ENCODE peak calls at places on chromosomes 12 and 14, in ten cellular contexts. W, R, Y, J, Q, D, G, E, F and U are unnamed samples.

GRCh38 chr14:37709419-37710195 is 114.2 kb downstream of the TTC6 start:
- DNase-seq in F (no peak), Y (no peak), G (peak), W (no peak), Q (no peak), J (no peak), E (no peak), D (no peak), R (no peak), U (no peak)

GRCh38 chr12:3000548-3001275 is 41.5 kb downstream of the TEAD4 start:
- DNase-seq in J (no peak), E (no peak), Y (no peak), Q (no peak), G (no peak), D (no peak), W (no peak), R (no peak), F (peak), U (no peak)

GRCh38 chr12:20629414-20630156 is 65.5 kb upstream of the SLCO1C1 start:
- DNase-seq in W (no peak), Y (no peak), R (no peak), J (peak), F (peak), G (peak), D (peak), E (no peak), Q (peak), U (no peak)

GRCh38 chr12:6039894-6040601 is 84.4 kb downstream of the VWF start:
- DNase-seq in G (peak), E (peak), F (peak), W (peak), J (no peak), R (peak), Q (peak), D (peak), Y (peak), U (peak)

GRCh38 chr14:102209224-102209966 is 69.7 kb downstream of the WDR20 start:
- DNase-seq in G (peak), R (no peak), F (peak), Y (no peak), J (no peak), Q (no peak), W (no peak), E (no peak), D (peak), U (no peak)

GRCh38 chr12:6228535-6229223 is 28.5 kb downstream of the CD9 start:
- DNase-seq in E (no peak), W (no peak), Y (no peak), R (no peak), F (peak), J (no peak), Q (peak), D (no peak), G (peak), U (no peak)

GRCh38 chr12:11437966-11438365 is 42.6 kb upstream of the PRB2 start:
- DNase-seq in D (no peak), E (no peak), J (no peak), Q (no peak), G (no peak), Y (no peak), F (no peak), R (no peak), W (no peak), U (no peak)

GRCh38 chr12:97493729-97494128 is 31.1 kb downstream of the RMST start:
- DNase-seq in W (no peak), F (no peak), Q (no peak), R (no peak), E (no peak), Y (no peak), J (no peak), G (no peak), D (no peak), U (no peak)

GRCh38 chr12:121578230-121579189 is 2.3 kb downstream of the KDM2B start:
- DNase-seq in F (no peak), J (peak), Y (peak), R (no peak), Q (peak), E (peak), D (no peak), W (peak), G (peak), U (peak)

GRCh38 chr14:101833045-101833444 is 71.5 kb downstream of the PPP2R5C start:
- DNase-seq in D (no peak), Q (no peak), F (no peak), E (no peak), Y (no peak), G (no peak), R (no peak), W (no peak), J (no peak), U (no peak)

GRCh38 chr14:93028724-93029076 is 87.0 kb downstream of the ITPK1 start:
- DNase-seq in E (no peak), D (no peak), G (no peak), F (no peak), Y (no peak), J (no peak), Q (no peak), W (no peak), R (no peak), U (no peak)

GRCh38 chr14:95979339-95980042 is 59.7 kb upstream of the C14orf132 start:
- DNase-seq in Q (no peak), D (no peak), J (no peak), F (no peak), R (no peak), E (no peak), Y (no peak), W (no peak), G (no peak), U (no peak)

GRCh38 chr12:110661337-110661972 is 27.5 kb downstream of the HVCN1 start:
- DNase-seq in J (peak), E (peak), F (peak), G (no peak), Q (peak), R (no peak), D (no peak), W (peak), Y (no peak), U (peak)

GRCh38 chr14:70934502-70935134 is 27.4 kb downstream of the PCNX1 start:
- DNase-seq in Q (no peak), Y (no peak), G (peak), R (no peak), D (no peak), F (no peak), W (peak), E (peak), J (no peak), U (peak)

GRCh38 chr14:67166450-67166853 is 22.8 kb upstream of the GARIN2 start:
- DNase-seq in E (peak), W (peak), R (no peak), F (no peak), D (peak), G (peak), Y (no peak), Q (peak), J (no peak), U (peak)

GRCh38 chr12:10363922-10364838 is 25.7 kb downstream of the KLRK1 start:
- DNase-seq in Y (peak), F (peak), Q (peak), D (no peak), R (no peak), W (peak), E (peak), G (peak), J (peak), U (peak)

GRCh38 chr12:111240374-111240773 is 128.5 kb downstream of the PHETA1 start:
- DNase-seq in J (no peak), W (no peak), D (no peak), Q (no peak), Y (no peak), R (no peak), E (no peak), G (no peak), F (no peak), U (no peak)

GRCh38 chr14:102723650-102724049 is 53.6 kb upstream of the TRAF3 start:
- DNase-seq in W (no peak), D (no peak), J (no peak), F (no peak), E (no peak), G (no peak), R (no peak), Q (no peak), Y (no peak), U (no peak)

GRCh38 chr12:116153983-116154382 is 123.5 kb downstream of the MED13L start:
- DNase-seq in W (no peak), R (no peak), Q (no peak), F (no peak), E (no peak), D (no peak), J (no peak), Y (no peak), G (no peak), U (no peak)

GRCh38 chr12:121792607-121793500 is 634 bp downstream of the RHOF start:
- DNase-seq in Y (no peak), J (peak), Q (peak), W (peak), F (no peak), E (peak), G (no peak), R (no peak), D (peak), U (peak)

GRCh38 chr12:121061831-121062230 is 22.8 kb upstream of the OASL start:
- DNase-seq in D (no peak), R (no peak), G (no peak), E (no peak), Q (no peak), J (no peak), F (no peak), W (no peak), Y (no peak), U (no peak)

GRCh38 chr12:115609356-115609755 is 668.1 kb downstream of the MED13L start:
- DNase-seq in Y (no peak), Q (no peak), E (no peak), G (no peak), W (no peak), J (no peak), R (no peak), F (no peak), D (no peak), U (no peak)

GRCh38 chr14:77194706-77195105 is 13.1 kb downstream of the TMEM63C start:
- DNase-seq in J (no peak), Y (no peak), F (no peak), G (no peak), E (no peak), W (no peak), Q (no peak), R (no peak), D (no peak), U (no peak)

GRCh38 chr12:96876966-96877365 is 30.1 kb upstream of the NEDD1 start:
- DNase-seq in J (no peak), Y (no peak), W (no peak), F (no peak), Q (no peak), E (no peak), G (no peak), R (no peak), D (no peak), U (no peak)

GRCh38 chr12:54002915-54003339 is 3.0 kb downstream of the HOXC9 start:
- DNase-seq in G (no peak), Y (no peak), R (no peak), F (peak), J (no peak), D (no peak), Q (no peak), E (no peak), W (no peak), U (no peak)

GRCh38 chr14:64799555-64799954 is 80.2 kb downstream of the SPTB start:
- DNase-seq in Y (no peak), Q (no peak), F (no peak), W (no peak), E (no peak), G (no peak), D (no peak), R (no peak), J (no peak), U (no peak)

GRCh38 chr14:64801800-64802199 is 77.9 kb downstream of the SPTB start:
- DNase-seq in Y (no peak), F (no peak), D (peak), G (peak), Q (no peak), W (peak), J (no peak), E (peak), R (no peak), U (peak)

GRCh38 chr14:64801046-64801445 is 78.7 kb downstream of the SPTB start:
- DNase-seq in W (no peak), G (no peak), E (no peak), R (no peak), D (no peak), F (no peak), J (no peak), Q (no peak), Y (no peak), U (no peak)

GRCh38 chr14:64796369-64796768 is 83.3 kb downstream of the SPTB start:
- DNase-seq in G (no peak), Q (no peak), D (no peak), R (no peak), E (no peak), F (no peak), Y (no peak), J (no peak), W (no peak), U (no peak)

DNA sequence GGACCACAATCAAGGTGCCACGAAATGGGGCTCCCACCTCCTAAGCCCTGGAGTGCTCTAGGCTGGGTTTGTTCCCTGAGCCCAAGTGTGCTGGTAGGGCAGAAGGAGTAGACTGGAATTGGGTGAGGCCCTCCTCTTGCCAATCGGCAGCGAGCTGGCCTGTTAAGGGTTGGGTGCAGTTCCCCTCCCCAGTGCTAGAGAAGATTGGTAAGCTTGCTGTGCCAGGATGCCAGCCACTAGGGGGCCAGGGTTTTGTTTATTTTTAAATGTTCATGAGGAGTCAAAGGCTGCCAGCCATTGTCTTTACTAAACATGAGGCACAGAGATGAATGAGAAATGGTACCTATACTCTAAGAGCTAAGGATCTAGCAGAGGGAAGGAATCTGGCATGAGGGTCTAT is 79.7 kb downstream of the SPTB start:
- DNase-seq in Q (peak), D (peak), J (peak), Y (no peak), G (peak), E (peak), R (no peak), F (peak), W (no peak), U (no peak)
- TF ChIP-seq CTCF in Q (peak), D (peak), J (peak), Y (peak), G (peak), E (peak), R (peak), F (peak), W (no peak), U (peak)

DNA sequence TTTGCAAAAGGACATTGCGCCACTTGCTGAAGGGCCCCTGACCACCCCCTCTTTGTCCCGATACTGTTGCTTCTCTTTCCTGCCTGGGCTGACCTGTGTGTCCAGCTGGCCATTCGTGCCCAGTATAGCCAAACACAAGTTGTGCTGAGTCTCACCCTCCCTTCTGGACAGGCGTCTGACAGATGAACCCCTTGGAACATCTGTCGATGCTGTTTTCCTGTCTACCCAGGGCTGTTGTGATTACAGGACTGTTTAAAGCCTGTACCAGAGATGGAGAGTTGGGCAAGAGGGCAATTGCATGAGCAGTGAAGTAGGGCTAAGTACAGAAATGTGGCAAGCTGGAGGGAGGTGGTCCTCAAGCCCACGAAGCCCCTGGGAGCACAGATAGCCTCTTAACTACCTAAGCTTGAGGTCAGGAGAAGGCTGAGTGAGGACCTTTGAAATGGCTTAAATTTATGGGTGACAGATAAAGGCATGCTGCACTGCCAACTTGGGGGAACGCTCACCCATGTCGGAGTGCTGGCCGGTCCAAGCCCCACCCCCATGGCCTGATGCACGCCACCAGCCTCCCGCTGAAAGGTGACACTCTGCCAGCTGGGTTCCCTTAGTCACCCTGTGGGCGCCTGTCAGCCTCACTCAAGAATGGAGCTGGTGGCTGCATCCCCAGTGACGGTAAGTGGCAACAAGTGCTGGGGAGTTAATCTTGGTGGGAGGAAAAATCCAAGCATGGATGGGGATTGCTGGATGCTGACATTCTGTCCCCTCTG is 14.6 kb downstream of the ACACB start:
- DNase-seq in F (peak), R (no peak), J (peak), W (no peak), D (no peak), Q (peak), Y (no peak), E (no peak), G (no peak), U (no peak)
- TF ChIP-seq CTCF in F (no peak), R (no peak), J (no peak), W (no peak), D (no peak), Q (no peak), Y (no peak), E (no peak), G (no peak), U (no peak)

GRCh38 chr12:104796475-104796862 is 161.6 kb downstream of the SLC41A2 start:
- DNase-seq in W (no peak), Y (no peak), R (no peak), G (no peak), Q (no peak), F (no peak), E (no peak), J (no peak), D (no peak), U (no peak)

GRCh38 chr12:104790296-104791125 is 167.6 kb downstream of the SLC41A2 start:
- DNase-seq in R (peak), D (peak), Q (peak), F (no peak), E (peak), W (peak), J (peak), Y (peak), G (peak), U (peak)

GRCh38 chr12:104793968-104794367 is 164.1 kb downstream of the SLC41A2 start:
- DNase-seq in R (no peak), F (no peak), E (no peak), Q (no peak), G (no peak), D (no peak), J (no peak), W (no peak), Y (no peak), U (no peak)

GRCh38 chr12:104792570-104792969 is 165.5 kb downstream of the SLC41A2 start:
- DNase-seq in J (no peak), F (peak), D (no peak), E (no peak), R (no peak), G (peak), W (no peak), Y (peak), Q (no peak), U (no peak)

DNA sequence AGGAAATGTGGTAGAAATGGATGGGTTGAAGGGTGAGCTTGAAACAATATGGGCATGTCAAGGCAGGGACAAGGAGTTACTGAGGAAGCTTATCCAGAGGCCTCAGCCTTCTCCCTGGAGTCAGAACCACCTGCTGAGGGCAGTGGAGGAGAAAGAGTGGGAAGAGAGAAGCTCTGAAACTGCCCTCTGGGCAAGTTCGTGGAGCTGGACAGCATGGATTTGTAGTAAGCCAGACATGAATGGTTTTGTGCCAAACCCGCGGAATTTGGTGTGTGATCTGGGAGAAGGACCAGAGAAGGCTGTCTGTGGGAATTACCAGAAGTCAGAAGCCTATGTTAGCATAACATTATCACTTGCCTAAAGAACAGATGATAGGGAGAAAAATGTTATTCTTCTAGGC is 164.8 kb downstream of the SLC41A2 start:
- DNase-seq in R (no peak), W (no peak), F (no peak), J (no peak), E (no peak), D (no peak), Y (peak), Q (no peak), G (peak), U (no peak)
- TF ChIP-seq CTCF in R (no peak), W (no peak), F (no peak), J (no peak), E (no peak), D (no peak), Y (no peak), Q (no peak), G (no peak), U (no peak)

GRCh38 chr12:106986625-106987389 is at the start of gene MTERF2:
- DNase-seq in Y (peak), G (peak), J (peak), D (peak), W (peak), Q (peak), E (peak), R (peak), F (peak), U (peak)

GRCh38 chr12:106987846-106988245 is 900 bp upstream of the MTERF2 start:
- DNase-seq in Y (no peak), G (no peak), Q (no peak), E (no peak), F (no peak), D (no peak), J (no peak), R (no peak), W (no peak), U (no peak)

GRCh38 chr12:106984588-106985137 is 2.3 kb downstream of the MTERF2 start:
- DNase-seq in F (no peak), W (no peak), R (no peak), Y (no peak), J (no peak), G (no peak), Q (no peak), D (no peak), E (peak), U (no peak)

GRCh38 chr12:106986135-106986534 is 811 bp downstream of the MTERF2 start:
- DNase-seq in W (no peak), R (no peak), G (no peak), D (no peak), F (no peak), Y (no peak), E (no peak), Q (no peak), J (no peak), U (no peak)

DNA sequence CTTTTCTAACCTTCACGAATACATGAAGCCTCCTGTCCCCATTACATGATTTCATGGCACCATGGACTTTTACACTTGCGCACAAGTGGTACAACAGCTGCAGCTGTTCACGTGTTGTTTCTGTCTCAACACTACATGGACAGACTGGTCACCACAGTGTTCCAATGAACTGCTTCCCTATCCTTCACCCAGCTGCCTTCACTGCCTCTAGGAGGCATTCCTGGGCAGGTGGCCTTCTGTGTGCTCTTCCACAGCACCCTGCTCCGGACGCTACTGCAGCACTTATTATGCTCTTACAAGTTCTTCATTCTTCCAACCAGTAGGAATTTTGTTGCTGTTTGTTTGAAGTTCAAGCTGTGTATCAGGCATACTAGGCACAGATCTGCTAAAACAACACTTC is 1.5 kb downstream of the MTERF2 start:
- DNase-seq in F (peak), D (no peak), E (no peak), Q (no peak), R (no peak), Y (no peak), J (no peak), G (no peak), W (no peak), U (no peak)
- TF ChIP-seq CTCF in F (no peak), D (no peak), E (no peak), Q (no peak), R (no peak), Y (no peak), J (no peak), G (no peak), W (no peak), U (no peak)

GRCh38 chr12:22169281-22169824 is 123.3 kb downstream of the CMAS start:
- DNase-seq in D (no peak), W (no peak), F (no peak), G (no peak), R (no peak), Q (no peak), E (no peak), J (no peak), Y (no peak), U (no peak)

GRCh38 chr12:22172501-22172900 is 126.5 kb downstream of the CMAS start:
- DNase-seq in D (no peak), Y (no peak), R (no peak), J (no peak), E (no peak), F (no peak), Q (no peak), W (no peak), G (no peak), U (no peak)

GRCh38 chr12:22173154-22173553 is 127.1 kb downstream of the CMAS start:
- DNase-seq in G (no peak), J (no peak), D (no peak), E (no peak), F (no peak), R (no peak), W (no peak), Y (no peak), Q (no peak), U (no peak)
- TF ChIP-seq CTCF in G (no peak), J (no peak), D (no peak), E (peak), F (no peak), R (peak), W (no peak), Y (no peak), Q (no peak), U (no peak)